ENCODE peak calls at places on chromosomes 5 and 9, in eight cellular contexts. Y is small intestine; N is coronary artery; P is CD8-positive, alpha-beta T cell; C is dorsolateral prefrontal cortex; Q is ovary; U is cardiac fibroblast; R is IMR-90. H is an unnamed sample.
A peak's percentile ranks its signal among the peaks of the same experiment; 100 is the strongest.

GRCh38 chr5:73213566-73213998 is 40.6 kb downstream of the TMEM174 start:
- DNase-seq in Q (no peak), P (no peak), Y (no peak), N (no peak), U (peak; percentile 66), C (no peak), R (peak; percentile 92), H (no peak)

GRCh38 chr9:93254806-93255519 is 71.0 kb downstream of the WNK2 start:
- DNase-seq in Q (no peak), N (no peak), Y (no peak), U (no peak), P (no peak), C (peak; percentile 24), R (no peak), H (peak; percentile 58)

GRCh38 chr5:139982975-139983240 is 60.2 kb downstream of the NRG2 start:
- DNase-seq in U (no peak), R (no peak), C (no peak), N (no peak), Q (no peak), Y (no peak), P (no peak), H (no peak)

GRCh38 chr5:157558089-157558595 is 17.4 kb downstream of the ADAM19 start:
- DNase-seq in N (no peak), C (no peak), U (peak; percentile 68), Q (no peak), R (peak; percentile 86), P (no peak), Y (no peak), H (no peak)

GRCh38 chr5:98770158-98770910 is 3.1 kb upstream of the RGMB start:
- DNase-seq in Y (peak; percentile 53), U (peak; percentile 79), N (peak; percentile 76), C (no peak), P (no peak), R (peak; percentile 66), Q (peak; percentile 56), H (peak; percentile 87)

GRCh38 chr5:14591548-14591947 is 10.0 kb downstream of the OTULINL start:
- DNase-seq in Q (no peak), Y (peak; percentile 53), C (no peak), U (no peak), P (no peak), R (peak; percentile 15), N (no peak), H (no peak)

GRCh38 chr5:179319123-179319522 is 26.1 kb downstream of the ADAMTS2 start:
- DNase-seq in C (no peak), U (no peak), R (no peak), Y (no peak), P (no peak), Q (no peak), N (no peak), H (peak; percentile 33)

GRCh38 chr5:150162142-150162513 is 4.5 kb upstream of the CDX1 start:
- DNase-seq in P (no peak), U (no peak), N (no peak), R (no peak), Q (no peak), C (no peak), Y (peak; percentile 93), H (no peak)

GRCh38 chr5:159071382-159071781 is 28.3 kb downstream of the EBF1 start:
- DNase-seq in N (no peak), R (no peak), C (no peak), U (no peak), Y (no peak), P (no peak), Q (no peak), H (no peak)

GRCh38 chr5:139648205-139649081 is at the start of gene CXXC5:
- DNase-seq in U (peak; percentile 85), R (peak; percentile 83), Q (peak; percentile 49), N (peak; percentile 86), Y (peak; percentile 54), C (peak; percentile 73), P (no peak), H (peak; percentile 92)

GRCh38 chr5:58123501-58123900 is 336.4 kb downstream of the PLK2 start:
- DNase-seq in C (no peak), R (no peak), Y (no peak), Q (no peak), P (no peak), U (no peak), N (no peak), H (no peak)

GRCh38 chr9:111298831-111299603 is 31.0 kb downstream of the OR2K2 start:
- DNase-seq in Q (no peak), C (peak; percentile 64), P (no peak), R (peak; percentile 81), U (peak; percentile 86), N (no peak), Y (peak; percentile 63), H (peak; percentile 85)

GRCh38 chr5:127353761-127354160 is 63.2 kb downstream of the MEGF10 start:
- DNase-seq in N (no peak), C (no peak), P (no peak), Q (no peak), U (no peak), Y (peak; percentile 88), R (no peak), H (no peak)

GRCh38 chr5:53576674-53577073 is 16.2 kb downstream of the NDUFS4 start:
- DNase-seq in R (no peak), N (no peak), Y (no peak), Q (no peak), P (no peak), C (no peak), U (no peak), H (no peak)

GRCh38 chr9:130857864-130858730 is 23.0 kb downstream of the ABL1 start:
- DNase-seq in R (peak; percentile 97), U (peak; percentile 96), N (peak; percentile 90), P (no peak), C (no peak), Y (no peak), Q (no peak), H (peak; percentile 93)

GRCh38 chr9:136052433-136052880 is 42.6 kb downstream of the NACC2 start:
- DNase-seq in N (peak; percentile 76), C (no peak), R (no peak), U (peak; percentile 9), P (no peak), Y (peak; percentile 26), Q (no peak), H (peak; percentile 74)

GRCh38 chr5:154296525-154297159 is 106.1 kb downstream of the GALNT10 start:
- DNase-seq in N (no peak), Q (no peak), U (no peak), C (no peak), Y (peak; percentile 46), R (no peak), P (no peak), H (no peak)

GRCh38 chr9:97853844-97854695 is 1.0 kb downstream of the FOXE1 start:
- DNase-seq in C (no peak), U (peak; percentile 37), Y (no peak), R (peak; percentile 33), P (no peak), Q (no peak), N (no peak), H (no peak)

GRCh38 chr5:41527201-41527779 is 16.9 kb upstream of the PLCXD3 start:
- DNase-seq in Q (no peak), C (no peak), N (peak; percentile 76), R (peak; percentile 98), Y (no peak), P (no peak), U (peak; percentile 99), H (no peak)

GRCh38 chr9:129895376-129896268 is 60.4 kb downstream of the USP20 start:
- DNase-seq in C (no peak), Y (no peak), R (no peak), U (no peak), P (no peak), N (no peak), Q (no peak), H (no peak)

GRCh38 chr5:132228241-132229035 is 785 bp upstream of the P4HA2 start:
- DNase-seq in P (no peak), N (peak; percentile 71), C (no peak), R (no peak), Y (no peak), U (no peak), Q (peak; percentile 11), H (peak; percentile 64)

DNA sequence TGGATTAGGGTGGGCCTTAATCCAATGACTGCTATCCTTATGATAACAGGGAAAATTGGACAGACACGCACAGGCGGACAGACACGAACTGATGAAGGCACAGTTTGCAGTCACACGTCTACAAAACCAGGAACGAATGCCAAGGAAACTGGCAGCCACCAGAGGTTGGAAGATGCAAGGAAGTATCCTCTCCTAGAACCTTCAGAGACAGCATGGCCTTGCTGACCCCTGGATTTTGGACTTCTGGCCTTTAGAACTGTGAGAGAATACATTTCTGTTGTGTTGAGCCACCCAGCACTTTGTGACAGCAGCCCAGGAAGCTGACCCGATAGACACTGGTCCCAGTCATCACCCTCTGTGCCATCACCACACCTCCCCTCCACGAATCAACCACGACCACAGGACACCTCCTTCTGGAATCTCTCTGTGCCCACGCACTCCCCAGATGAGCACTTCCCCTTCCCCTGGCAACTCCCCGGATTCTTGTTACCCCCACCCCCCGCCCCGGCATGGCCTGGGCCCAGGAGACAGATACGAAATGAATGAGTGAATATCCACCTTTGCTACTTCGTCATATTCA is 18.7 kb downstream of the GBGT1 start:
- DNase-seq in U (no peak), C (no peak), Q (no peak), N (no peak), P (no peak), R (peak; percentile 12), Y (peak; percentile 59), H (no peak)
- H3K4me3 ChIP-seq in U (peak overlapping the region; percentile 9), C (peak overlapping the region; percentile 73), Q (no peak overlapping the region), N (peak overlapping the region; percentile 67), P (peak overlapping the region; percentile 41), R (no peak overlapping the region), Y (no peak overlapping the region), H (peak overlapping the region; percentile 53)

DNA sequence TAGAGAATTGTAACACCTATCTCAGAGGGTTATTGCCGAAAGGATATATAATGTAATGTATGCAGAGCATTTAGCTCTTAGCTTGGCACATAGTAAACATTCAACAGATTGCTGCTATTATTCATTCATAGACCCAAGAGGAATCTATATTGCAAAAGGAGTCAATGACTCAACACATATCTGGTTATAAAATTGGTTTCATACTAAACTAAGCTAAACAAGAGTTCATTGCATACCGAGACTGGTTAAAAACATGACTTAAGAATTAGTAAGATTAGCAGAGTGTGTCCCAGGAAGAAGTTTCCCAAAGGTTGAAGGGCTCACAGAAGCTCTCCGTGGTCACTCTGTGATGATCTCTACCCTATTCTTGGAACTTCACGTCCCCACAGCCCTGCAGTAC is 339.6 kb upstream of the CCNH start:
- DNase-seq in Y (no peak), C (no peak), U (no peak), P (no peak), R (no peak), Q (no peak), N (no peak), H (no peak)
- H3K4me3 ChIP-seq in Y (no peak overlapping the region), C (no peak overlapping the region), U (no peak overlapping the region), P (no peak overlapping the region), R (no peak overlapping the region), Q (no peak overlapping the region), N (no peak overlapping the region), H (no peak overlapping the region)

DNA sequence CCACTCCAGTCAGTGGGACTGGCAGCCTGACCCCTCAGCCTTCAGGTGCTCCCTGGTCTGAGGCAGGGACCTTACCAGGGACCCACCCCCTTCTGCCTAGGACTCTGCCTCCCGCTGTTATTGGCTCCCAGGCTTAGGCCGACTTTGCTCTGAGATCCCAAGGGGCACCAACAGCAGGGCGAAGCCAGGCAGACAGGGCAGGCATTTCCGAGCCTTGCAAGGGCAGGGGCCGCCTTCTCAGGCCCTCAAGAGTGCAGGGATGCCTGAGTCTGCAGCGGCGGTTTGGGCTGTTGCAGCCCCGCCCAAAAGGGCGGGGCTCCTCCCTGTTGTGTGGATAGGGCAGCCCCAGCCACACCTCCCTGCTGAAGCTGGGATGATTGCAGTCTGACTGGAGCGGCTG is 644.6 kb downstream of the PRR16 start:
- DNase-seq in U (no peak), Y (no peak), Q (no peak), C (no peak), P (no peak), R (no peak), N (no peak), H (no peak)
- H3K4me3 ChIP-seq in U (no peak overlapping the region), Y (no peak overlapping the region), Q (no peak overlapping the region), C (no peak overlapping the region), P (no peak overlapping the region), R (no peak overlapping the region), N (no peak overlapping the region), H (no peak overlapping the region)

GRCh38 chr5:56168066-56168478 is 65.1 kb downstream of the ANKRD55 start:
- DNase-seq in C (no peak), P (no peak), R (peak; percentile 78), N (no peak), U (no peak), Y (no peak), Q (no peak), H (no peak)
- H3K4me3 ChIP-seq in C (no peak overlapping the region), P (no peak overlapping the region), R (peak overlapping the region; percentile 8), N (no peak overlapping the region), U (no peak overlapping the region), Y (no peak overlapping the region), Q (no peak overlapping the region), H (no peak overlapping the region)

H was measured in sigmoid colon.